ENCODE peak calls at places on chromosomes 6 and 20, in nine cellular contexts. C is transverse colon; K is T-helper 1 cell; J is renal cortical epithelial cell; G is nephron progenitor cell; U is astrocyte of the spinal cord; X is non-pigmented ciliary epithelial cell; W is activated CD4-positive, alpha-beta T cell treated with anti-CD3 and anti-CD28 coated beads for 1 hour; Y is bronchial epithelial cell. N is an unnamed sample.

GRCh38 chr6:30100585-30101422 is 12.1 kb downstream of the TRIM31 start:
- DNase-seq in G (peak), Y (peak), J (no peak), K (no peak), X (no peak), W (no peak), U (no peak), C (peak), N (no peak)

GRCh38 chr6:108676555-108676954 is 115.8 kb downstream of the FOXO3 start:
- DNase-seq in W (no peak), K (no peak), J (no peak), X (no peak), Y (no peak), G (no peak), C (no peak), U (no peak), N (no peak)

GRCh38 chr20:59776626-59777320 is 156.7 kb downstream of the SYCP2 start:
- DNase-seq in J (no peak), C (no peak), X (no peak), Y (no peak), U (no peak), G (no peak), W (no peak), K (no peak), N (no peak)

GRCh38 chr6:169950558-169950957 is 199.1 kb downstream of the ERMARD start:
- DNase-seq in W (no peak), Y (peak), X (no peak), U (no peak), G (no peak), C (no peak), K (no peak), J (no peak), N (no peak)

GRCh38 chr6:68876792-68877493 is 241.9 kb downstream of the ADGRB3 start:
- DNase-seq in Y (peak), J (peak), K (no peak), C (no peak), U (peak), G (no peak), X (peak), W (no peak), N (no peak)

GRCh38 chr6:66128238-66128637 is 421.2 kb upstream of the EYS start:
- DNase-seq in C (no peak), J (no peak), U (no peak), X (no peak), K (no peak), Y (no peak), W (no peak), G (no peak), N (no peak)

GRCh38 chr6:134720353-134721094 is 229.4 kb downstream of the ALDH8A1 start:
- DNase-seq in K (no peak), J (no peak), W (no peak), G (no peak), X (no peak), U (no peak), C (no peak), Y (no peak), N (no peak)

GRCh38 chr6:22709804-22710203 is 140.4 kb downstream of the HDGFL1 start:
- DNase-seq in J (no peak), Y (no peak), G (no peak), X (no peak), U (no peak), C (no peak), K (no peak), W (no peak), N (no peak)

GRCh38 chr6:35142578-35142977 is 1.4 kb upstream of the TCP11 start:
- DNase-seq in K (no peak), W (no peak), Y (peak), G (no peak), U (no peak), J (peak), C (no peak), X (no peak), N (no peak)

GRCh38 chr6:165181951-165182414 is 127.4 kb downstream of the C6orf118 start:
- DNase-seq in Y (peak), C (no peak), G (no peak), J (peak), W (no peak), K (no peak), X (peak), U (peak), N (no peak)

GRCh38 chr6:37691904-37692806 is 5.5 kb downstream of the MDGA1 start:
- DNase-seq in K (peak), U (peak), X (no peak), J (peak), C (peak), G (peak), Y (peak), W (peak), N (peak)

GRCh38 chr6:136290406-136291010 is 862 bp upstream of the BCLAF1 start:
- DNase-seq in Y (peak), C (peak), G (peak), U (peak), X (no peak), J (peak), W (peak), K (peak), N (peak)

GRCh38 chr6:150857906-150858365 is 7.6 kb upstream of the MTHFD1L start:
- DNase-seq in X (no peak), G (no peak), Y (no peak), C (no peak), J (no peak), W (no peak), K (no peak), U (no peak), N (no peak)

GRCh38 chr20:46898433-46898832 is 3.8 kb downstream of the EYA2 start:
- DNase-seq in K (no peak), X (no peak), W (no peak), C (no peak), Y (peak), G (no peak), U (no peak), J (no peak), N (no peak)

GRCh38 chr6:5412663-5413062 is 151.3 kb downstream of the FARS2 start:
- DNase-seq in J (no peak), U (no peak), X (no peak), C (no peak), W (no peak), G (no peak), K (no peak), Y (peak), N (no peak)

GRCh38 chr6:37741757-37742400 is 44.2 kb upstream of the MDGA1 start:
- DNase-seq in G (peak), W (no peak), U (no peak), K (no peak), Y (no peak), J (peak), X (no peak), C (peak), N (no peak)

GRCh38 chr6:66771626-66772025 is 1064.6 kb upstream of the EYS start:
- DNase-seq in G (no peak), W (no peak), J (no peak), U (no peak), C (no peak), K (no peak), X (no peak), Y (peak), N (no peak)

GRCh38 chr20:37360515-37361115 is 14.7 kb downstream of the SRC start:
- DNase-seq in W (no peak), J (no peak), K (no peak), Y (no peak), X (no peak), G (no peak), U (no peak), C (no peak), N (no peak)

GRCh38 chr6:40796280-40797223 is 209.4 kb upstream of the LRFN2 start:
- DNase-seq in X (no peak), G (peak), K (no peak), C (no peak), U (no peak), W (no peak), J (no peak), Y (no peak), N (no peak)

GRCh38 chr6:154503576-154504501 is 6.6 kb downstream of the CNKSR3 start:
- DNase-seq in G (no peak), U (no peak), Y (no peak), C (no peak), K (no peak), X (no peak), W (no peak), J (no peak), N (no peak)

GRCh38 chr6:89160693-89161092 is 14.8 kb downstream of the PM20D2 start:
- DNase-seq in W (no peak), X (no peak), G (no peak), U (no peak), K (no peak), C (no peak), J (no peak), Y (no peak), N (no peak)

GRCh38 chr6:14876778-14877613 is 368.9 kb upstream of the JARID2 start:
- DNase-seq in W (no peak), J (peak), U (peak), K (no peak), C (no peak), X (peak), Y (peak), G (no peak), N (no peak)

GRCh38 chr6:48664850-48665249 is 553.9 kb upstream of the PTCHD4 start:
- DNase-seq in J (no peak), G (no peak), U (peak), K (no peak), C (no peak), W (no peak), X (peak), Y (no peak), N (no peak)

GRCh38 chr20:35146299-35146921 is 726 bp downstream of the EDEM2 start:
- DNase-seq in G (peak), K (no peak), X (no peak), Y (no peak), J (no peak), U (peak), C (no peak), W (peak), N (no peak)

GRCh38 chr6:138815797-138816528 is 20.1 kb downstream of the ECT2L start:
- DNase-seq in K (no peak), Y (peak), J (peak), W (no peak), X (peak), C (no peak), U (peak), G (no peak), N (no peak)

GRCh38 chr6:11810039-11810541 is 31.5 kb upstream of the ADTRP start:
- DNase-seq in U (peak), J (peak), C (peak), G (no peak), K (no peak), Y (peak), W (no peak), X (no peak), N (no peak)